ENCODE peak calls at places on chromosomes 4 and X, in seven cellular contexts. Y is mucosa of gallbladder; K is HS-27A; V is NAMALWA; X is activated T-cell treated with anti-CD3 and anti-CD28 coated beads, Interleukin-2, amount 50 U/mL, for 72 hours; C is mesothelial cell of epicardium; Q is GM23248. F is an unnamed sample.
A peak's percentile ranks its signal among the peaks of the same experiment; 100 is the strongest.

GRCh38 chr4:64774626-64775025 is 365.4 kb upstream of the TECRL start:
- DNase-seq in Y (no peak), K (no peak), V (no peak), X (no peak), C (no peak), Q (no peak), F (no peak)

GRCh38 chr4:126451237-126451885 is 1136.6 kb downstream of the FAT4 start:
- DNase-seq in Y (no peak), K (no peak), V (no peak), X (no peak), C (no peak), Q (peak; percentile 63), F (no peak)

GRCh38 chr4:3410401-3411135 is 31.2 kb upstream of the HGFAC start:
- DNase-seq in Y (no peak), K (no peak), V (no peak), X (no peak), C (no peak), Q (no peak), F (no peak)

GRCh38 chr4:20192754-20193521 is 58.8 kb upstream of the SLIT2 start:
- DNase-seq in Y (no peak), K (no peak), V (no peak), X (no peak), C (no peak), Q (peak; percentile 50), F (peak; percentile 11)

GRCh38 chrX:27823812-27824211 is 16.0 kb downstream of the MAGEB10 start:
- DNase-seq in Y (no peak), K (no peak), V (no peak), X (no peak), C (no peak), Q (no peak), F (no peak)

GRCh38 chrX:117291760-117292159 is 824.9 kb downstream of the KLHL13 start:
- DNase-seq in Y (no peak), K (no peak), V (no peak), X (no peak), C (no peak), Q (no peak), F (no peak)

GRCh38 chr4:150256841-150257273 is 178.6 kb downstream of the DCLK2 start:
- DNase-seq in Y (peak; percentile 51), K (no peak), V (no peak), X (no peak), C (no peak), Q (no peak), F (peak; percentile 5)

GRCh38 chrX:129760155-129760554 is 19.6 kb upstream of the SASH3 start:
- DNase-seq in Y (no peak), K (no peak), V (no peak), X (no peak), C (no peak), Q (no peak), F (no peak)

GRCh38 chr4:103008875-103009729 is 10.4 kb downstream of the SLC9B1 start:
- DNase-seq in Y (peak; percentile 28), K (peak; percentile 31), V (peak; percentile 83), X (peak; percentile 35), C (no peak), Q (peak; percentile 76), F (peak; percentile 25)

GRCh38 chr4:8081621-8082516 is 76.7 kb downstream of the ABLIM2 start:
- DNase-seq in Y (no peak), K (no peak), V (no peak), X (no peak), C (no peak), Q (no peak), F (no peak)

GRCh38 chrX:47012131-47012530 is 66.1 kb upstream of the RGN start:
- DNase-seq in Y (no peak), K (no peak), V (no peak), X (no peak), C (no peak), Q (no peak), F (no peak)

GRCh38 chr4:187993827-187994226 is 1.7 kb upstream of the ZFP42 start:
- DNase-seq in Y (no peak), K (no peak), V (peak; percentile 20), X (no peak), C (no peak), Q (no peak), F (no peak)

GRCh38 chr4:112378858-112379257 is 81.7 kb downstream of the ALPK1 start:
- DNase-seq in Y (no peak), K (no peak), V (no peak), X (no peak), C (no peak), Q (peak; percentile 37), F (no peak)

GRCh38 chr4:1050486-1051213 is 39.2 kb downstream of the FGFRL1 start:
- DNase-seq in Y (no peak), K (no peak), V (no peak), X (no peak), C (no peak), Q (no peak), F (no peak)

GRCh38 chr4:165204462-165204830 is 2.9 kb upstream of the KLHL2 start:
- DNase-seq in Y (no peak), K (no peak), V (no peak), X (peak; percentile 18), C (no peak), Q (peak; percentile 73), F (peak; percentile 2)

GRCh38 chr4:123555500-123556273 is 159.1 kb downstream of the SPRY1 start:
- DNase-seq in Y (peak; percentile 94), K (peak; percentile 30), V (no peak), X (no peak), C (peak; percentile 42), Q (peak; percentile 68), F (peak; percentile 88)

GRCh38 chr4:1402516-1403101 is 3.6 kb downstream of the NKX1-1 start:
- DNase-seq in Y (no peak), K (no peak), V (no peak), X (no peak), C (no peak), Q (peak; percentile 42), F (no peak)

GRCh38 chrX:154758696-154759095 is 4.0 kb upstream of the DKC1 start:
- DNase-seq in Y (no peak), K (no peak), V (no peak), X (no peak), C (no peak), Q (no peak), F (no peak)

GRCh38 chrX:122913764-122914163 is 270.3 kb upstream of the GRIA3 start:
- DNase-seq in Y (no peak), K (no peak), V (no peak), X (no peak), C (no peak), Q (no peak), F (no peak)

GRCh38 chr4:7890635-7891393 is 48.8 kb downstream of the AFAP1 start:
- DNase-seq in Y (no peak), K (no peak), V (no peak), X (no peak), C (no peak), Q (peak; percentile 86), F (no peak)

GRCh38 chrX:107014927-107015326 is 14.9 kb upstream of the MORC4 start:
- DNase-seq in Y (no peak), K (no peak), V (no peak), X (no peak), C (no peak), Q (peak; percentile 58), F (no peak)

GRCh38 chr4:108141213-108142045 is 27.3 kb downstream of the LEF1 start:
- DNase-seq in Y (no peak), K (no peak), V (peak; percentile 36), X (peak; percentile 64), C (no peak), Q (no peak), F (no peak)

GRCh38 chr4:169202878-169203277 is 67.9 kb downstream of the SH3RF1 start:
- DNase-seq in Y (no peak), K (no peak), V (no peak), X (no peak), C (no peak), Q (no peak), F (no peak)

GRCh38 chr4:85715996-85716737 is 241.2 kb downstream of the ARHGAP24 start:
- DNase-seq in Y (no peak), K (no peak), V (no peak), X (no peak), C (no peak), Q (no peak), F (no peak)

GRCh38 chr4:37999000-37999745 is 39.0 kb downstream of the PTTG2 start:
- DNase-seq in Y (no peak), K (no peak), V (no peak), X (no peak), C (no peak), Q (no peak), F (no peak)

GRCh38 chr4:71009091-71009490 is 15.6 kb downstream of the DCK start:
- DNase-seq in Y (no peak), K (no peak), V (no peak), X (no peak), C (no peak), Q (peak; percentile 74), F (no peak)

GRCh38 chrX:123173833-123174232 is 10.2 kb upstream of the GRIA3 start:
- DNase-seq in Y (no peak), K (no peak), V (peak; percentile 27), X (no peak), C (no peak), Q (no peak), F (no peak)

GRCh38 chr4:169774466-169775445 is 17.0 kb upstream of the HPF1 start:
- DNase-seq in Y (no peak), K (no peak), V (no peak), X (peak; percentile 55), C (no peak), Q (peak; percentile 16), F (no peak)

GRCh38 chr4:165440415-165440882 is 61.6 kb downstream of the CPE start:
- DNase-seq in Y (no peak), K (no peak), V (no peak), X (no peak), C (no peak), Q (peak; percentile 65), F (peak; percentile 10)

GRCh38 chr4:39941682-39942217 is 36.0 kb downstream of the PDS5A start:
- DNase-seq in Y (no peak), K (no peak), V (no peak), X (no peak), C (no peak), Q (no peak), F (no peak)

GRCh38 chrX:103063191-103063845 is 653 bp downstream of the BEX1 start:
- DNase-seq in Y (no peak), K (no peak), V (no peak), X (no peak), C (no peak), Q (peak; percentile 60), F (no peak)

GRCh38 chr4:138804705-138805104 is 210.9 kb upstream of the NOCT start:
- DNase-seq in Y (no peak), K (no peak), V (no peak), X (no peak), C (no peak), Q (peak; percentile 28), F (no peak)

GRCh38 chrX:39162322-39162721 is 361.1 kb downstream of the MID1IP1 start:
- DNase-seq in Y (no peak), K (no peak), V (no peak), X (peak; percentile 59), C (no peak), Q (no peak), F (no peak)

GRCh38 chr4:89134775-89135319 is 23.5 kb downstream of the TIGD2 start:
- DNase-seq in Y (no peak), K (no peak), V (no peak), X (no peak), C (no peak), Q (peak; percentile 90), F (no peak)

GRCh38 chr4:56272003-56272402 is 115.3 kb downstream of the AASDH start:
- DNase-seq in Y (peak; percentile 63), K (no peak), V (no peak), X (no peak), C (no peak), Q (no peak), F (no peak)

GRCh38 chr4:48623182-48623780 is 133.2 kb downstream of the ZAR1 start:
- DNase-seq in Y (no peak), K (no peak), V (no peak), X (no peak), C (no peak), Q (no peak), F (no peak)

GRCh38 chr4:41258783-41259182 is 2.1 kb downstream of the UCHL1 start:
- DNase-seq in Y (peak; percentile 23), K (no peak), V (peak; percentile 72), X (peak; percentile 1), C (no peak), Q (peak; percentile 82), F (peak; percentile 40)

GRCh38 chr4:69689530-69690111 is 36.6 kb upstream of the UGT2A1 start:
- DNase-seq in Y (no peak), K (peak; percentile 5), V (peak; percentile 64), X (no peak), C (no peak), Q (peak; percentile 57), F (peak; percentile 9)

F was measured in Calu3.